ENCODE peak calls at places on chromosome 13, in six cellular contexts. One of them, this sample, is unnamed.

GRCh38 chr13:95002968-95003813 is 290.8 kb upstream of the SOX21 start:
- DNase-seq in NCI-H146: peak; percentile 98
- DNase-seq in GM12891: peak; percentile 12
- DNase-seq in stimulated activated CD4-positive, alpha-beta T cell treated with anti-CD3 and anti-CD28 coated beads, Interleukin-1b, Interleukin-23, amount 100 ng/mL, for 1 hour: no peak
- DNase-seq in substantia nigra: no peak
- DNase-seq in activated CD4-positive, alpha-beta T cell treated with anti-CD3 and anti-CD28 coated beads, Interleukin-2, amount 50 U/mL, for 1 hour: no peak
- DNase-seq in this sample: no peak

GRCh38 chr13:40401911-40402776 is 264.3 kb downstream of the FOXO1 start:
- DNase-seq in NCI-H146: no peak
- DNase-seq in GM12891: no peak
- DNase-seq in stimulated activated CD4-positive, alpha-beta T cell treated with anti-CD3 and anti-CD28 coated beads, Interleukin-1b, Interleukin-23, amount 100 ng/mL, for 1 hour: no peak
- DNase-seq in substantia nigra: peak; percentile 54
- DNase-seq in activated CD4-positive, alpha-beta T cell treated with anti-CD3 and anti-CD28 coated beads, Interleukin-2, amount 50 U/mL, for 1 hour: no peak
- DNase-seq in this sample: no peak

GRCh38 chr13:106680796-106681482 is 113.0 kb upstream of the ARGLU1 start:
- DNase-seq in NCI-H146: no peak
- DNase-seq in GM12891: no peak
- DNase-seq in stimulated activated CD4-positive, alpha-beta T cell treated with anti-CD3 and anti-CD28 coated beads, Interleukin-1b, Interleukin-23, amount 100 ng/mL, for 1 hour: no peak
- DNase-seq in substantia nigra: no peak
- DNase-seq in activated CD4-positive, alpha-beta T cell treated with anti-CD3 and anti-CD28 coated beads, Interleukin-2, amount 50 U/mL, for 1 hour: no peak
- DNase-seq in this sample: no peak

GRCh38 chr13:26484196-26484595 is 73.3 kb upstream of the WASF3 start:
- DNase-seq in NCI-H146: no peak
- DNase-seq in GM12891: no peak
- DNase-seq in stimulated activated CD4-positive, alpha-beta T cell treated with anti-CD3 and anti-CD28 coated beads, Interleukin-1b, Interleukin-23, amount 100 ng/mL, for 1 hour: no peak
- DNase-seq in substantia nigra: no peak
- DNase-seq in activated CD4-positive, alpha-beta T cell treated with anti-CD3 and anti-CD28 coated beads, Interleukin-2, amount 50 U/mL, for 1 hour: no peak
- DNase-seq in this sample: no peak

GRCh38 chr13:45472171-45472705 is 7.5 kb downstream of the COG3 start:
- DNase-seq in NCI-H146: no peak
- DNase-seq in GM12891: no peak
- DNase-seq in stimulated activated CD4-positive, alpha-beta T cell treated with anti-CD3 and anti-CD28 coated beads, Interleukin-1b, Interleukin-23, amount 100 ng/mL, for 1 hour: no peak
- DNase-seq in substantia nigra: no peak
- DNase-seq in activated CD4-positive, alpha-beta T cell treated with anti-CD3 and anti-CD28 coated beads, Interleukin-2, amount 50 U/mL, for 1 hour: no peak
- DNase-seq in this sample: no peak

GRCh38 chr13:63107163-63107935 is 1691.7 kb upstream of the PCDH20 start:
- DNase-seq in NCI-H146: no peak
- DNase-seq in GM12891: no peak
- DNase-seq in stimulated activated CD4-positive, alpha-beta T cell treated with anti-CD3 and anti-CD28 coated beads, Interleukin-1b, Interleukin-23, amount 100 ng/mL, for 1 hour: no peak
- DNase-seq in substantia nigra: no peak
- DNase-seq in activated CD4-positive, alpha-beta T cell treated with anti-CD3 and anti-CD28 coated beads, Interleukin-2, amount 50 U/mL, for 1 hour: no peak
- DNase-seq in this sample: no peak

GRCh38 chr13:98532254-98532653 is 44.7 kb downstream of the STK24 start:
- DNase-seq in NCI-H146: no peak
- DNase-seq in GM12891: no peak
- DNase-seq in stimulated activated CD4-positive, alpha-beta T cell treated with anti-CD3 and anti-CD28 coated beads, Interleukin-1b, Interleukin-23, amount 100 ng/mL, for 1 hour: no peak
- DNase-seq in substantia nigra: no peak
- DNase-seq in activated CD4-positive, alpha-beta T cell treated with anti-CD3 and anti-CD28 coated beads, Interleukin-2, amount 50 U/mL, for 1 hour: no peak
- DNase-seq in this sample: no peak

GRCh38 chr13:112896736-112897602 is 72.0 kb upstream of the MCF2L start:
- DNase-seq in NCI-H146: no peak
- DNase-seq in GM12891: no peak
- DNase-seq in stimulated activated CD4-positive, alpha-beta T cell treated with anti-CD3 and anti-CD28 coated beads, Interleukin-1b, Interleukin-23, amount 100 ng/mL, for 1 hour: no peak
- DNase-seq in substantia nigra: no peak
- DNase-seq in activated CD4-positive, alpha-beta T cell treated with anti-CD3 and anti-CD28 coated beads, Interleukin-2, amount 50 U/mL, for 1 hour: no peak
- DNase-seq in this sample: no peak

GRCh38 chr13:111559612-111560423 is 239.4 kb downstream of the TEX29 start:
- DNase-seq in NCI-H146: peak; percentile 53
- DNase-seq in GM12891: no peak
- DNase-seq in stimulated activated CD4-positive, alpha-beta T cell treated with anti-CD3 and anti-CD28 coated beads, Interleukin-1b, Interleukin-23, amount 100 ng/mL, for 1 hour: no peak
- DNase-seq in substantia nigra: no peak
- DNase-seq in activated CD4-positive, alpha-beta T cell treated with anti-CD3 and anti-CD28 coated beads, Interleukin-2, amount 50 U/mL, for 1 hour: no peak
- DNase-seq in this sample: no peak

GRCh38 chr13:51614350-51614786 is 30.1 kb downstream of the WDFY2 start:
- DNase-seq in NCI-H146: no peak
- DNase-seq in GM12891: no peak
- DNase-seq in stimulated activated CD4-positive, alpha-beta T cell treated with anti-CD3 and anti-CD28 coated beads, Interleukin-1b, Interleukin-23, amount 100 ng/mL, for 1 hour: no peak
- DNase-seq in substantia nigra: no peak
- DNase-seq in activated CD4-positive, alpha-beta T cell treated with anti-CD3 and anti-CD28 coated beads, Interleukin-2, amount 50 U/mL, for 1 hour: peak; percentile 16
- DNase-seq in this sample: no peak

GRCh38 chr13:98542568-98543379 is 34.1 kb downstream of the STK24 start:
- DNase-seq in NCI-H146: no peak
- DNase-seq in GM12891: no peak
- DNase-seq in stimulated activated CD4-positive, alpha-beta T cell treated with anti-CD3 and anti-CD28 coated beads, Interleukin-1b, Interleukin-23, amount 100 ng/mL, for 1 hour: no peak
- DNase-seq in substantia nigra: no peak
- DNase-seq in activated CD4-positive, alpha-beta T cell treated with anti-CD3 and anti-CD28 coated beads, Interleukin-2, amount 50 U/mL, for 1 hour: no peak
- DNase-seq in this sample: no peak

GRCh38 chr13:41520699-41521630 is 63.6 kb downstream of the RGCC start:
- DNase-seq in NCI-H146: no peak
- DNase-seq in GM12891: no peak
- DNase-seq in stimulated activated CD4-positive, alpha-beta T cell treated with anti-CD3 and anti-CD28 coated beads, Interleukin-1b, Interleukin-23, amount 100 ng/mL, for 1 hour: no peak
- DNase-seq in substantia nigra: no peak
- DNase-seq in activated CD4-positive, alpha-beta T cell treated with anti-CD3 and anti-CD28 coated beads, Interleukin-2, amount 50 U/mL, for 1 hour: no peak
- DNase-seq in this sample: no peak

GRCh38 chr13:71374471-71375041 is 492.4 kb downstream of the DACH1 start:
- DNase-seq in NCI-H146: no peak
- DNase-seq in GM12891: no peak
- DNase-seq in stimulated activated CD4-positive, alpha-beta T cell treated with anti-CD3 and anti-CD28 coated beads, Interleukin-1b, Interleukin-23, amount 100 ng/mL, for 1 hour: no peak
- DNase-seq in substantia nigra: no peak
- DNase-seq in activated CD4-positive, alpha-beta T cell treated with anti-CD3 and anti-CD28 coated beads, Interleukin-2, amount 50 U/mL, for 1 hour: no peak
- DNase-seq in this sample: no peak

GRCh38 chr13:40275636-40276035 is 390.8 kb downstream of the FOXO1 start:
- DNase-seq in NCI-H146: no peak
- DNase-seq in GM12891: no peak
- DNase-seq in stimulated activated CD4-positive, alpha-beta T cell treated with anti-CD3 and anti-CD28 coated beads, Interleukin-1b, Interleukin-23, amount 100 ng/mL, for 1 hour: no peak
- DNase-seq in substantia nigra: no peak
- DNase-seq in activated CD4-positive, alpha-beta T cell treated with anti-CD3 and anti-CD28 coated beads, Interleukin-2, amount 50 U/mL, for 1 hour: no peak
- DNase-seq in this sample: no peak

GRCh38 chr13:36981156-36981743 is 17.9 kb downstream of the ALG5 start:
- DNase-seq in NCI-H146: peak; percentile 47
- DNase-seq in GM12891: no peak
- DNase-seq in stimulated activated CD4-positive, alpha-beta T cell treated with anti-CD3 and anti-CD28 coated beads, Interleukin-1b, Interleukin-23, amount 100 ng/mL, for 1 hour: no peak
- DNase-seq in substantia nigra: no peak
- DNase-seq in activated CD4-positive, alpha-beta T cell treated with anti-CD3 and anti-CD28 coated beads, Interleukin-2, amount 50 U/mL, for 1 hour: no peak
- DNase-seq in this sample: no peak

GRCh38 chr13:98022210-98022609 is 68.7 kb downstream of the IPO5 start:
- DNase-seq in NCI-H146: no peak
- DNase-seq in GM12891: no peak
- DNase-seq in stimulated activated CD4-positive, alpha-beta T cell treated with anti-CD3 and anti-CD28 coated beads, Interleukin-1b, Interleukin-23, amount 100 ng/mL, for 1 hour: no peak
- DNase-seq in substantia nigra: peak; percentile 4
- DNase-seq in activated CD4-positive, alpha-beta T cell treated with anti-CD3 and anti-CD28 coated beads, Interleukin-2, amount 50 U/mL, for 1 hour: no peak
- DNase-seq in this sample: no peak

GRCh38 chr13:45695198-45695730 is 6.9 kb upstream of the CBY2 start:
- DNase-seq in NCI-H146: no peak
- DNase-seq in GM12891: no peak
- DNase-seq in stimulated activated CD4-positive, alpha-beta T cell treated with anti-CD3 and anti-CD28 coated beads, Interleukin-1b, Interleukin-23, amount 100 ng/mL, for 1 hour: no peak
- DNase-seq in substantia nigra: no peak
- DNase-seq in activated CD4-positive, alpha-beta T cell treated with anti-CD3 and anti-CD28 coated beads, Interleukin-2, amount 50 U/mL, for 1 hour: no peak
- DNase-seq in this sample: no peak

GRCh38 chr13:107375701-107376350 is 807.9 kb upstream of the ARGLU1 start:
- DNase-seq in NCI-H146: no peak
- DNase-seq in GM12891: no peak
- DNase-seq in stimulated activated CD4-positive, alpha-beta T cell treated with anti-CD3 and anti-CD28 coated beads, Interleukin-1b, Interleukin-23, amount 100 ng/mL, for 1 hour: no peak
- DNase-seq in substantia nigra: no peak
- DNase-seq in activated CD4-positive, alpha-beta T cell treated with anti-CD3 and anti-CD28 coated beads, Interleukin-2, amount 50 U/mL, for 1 hour: no peak
- DNase-seq in this sample: no peak

GRCh38 chr13:30191491-30192100 is 115.8 kb downstream of the KATNAL1 start:
- DNase-seq in NCI-H146: no peak
- DNase-seq in GM12891: no peak
- DNase-seq in stimulated activated CD4-positive, alpha-beta T cell treated with anti-CD3 and anti-CD28 coated beads, Interleukin-1b, Interleukin-23, amount 100 ng/mL, for 1 hour: no peak
- DNase-seq in substantia nigra: no peak
- DNase-seq in activated CD4-positive, alpha-beta T cell treated with anti-CD3 and anti-CD28 coated beads, Interleukin-2, amount 50 U/mL, for 1 hour: no peak
- DNase-seq in this sample: no peak

GRCh38 chr13:21684576-21684975 is 13.7 kb downstream of the FGF9 start:
- DNase-seq in NCI-H146: no peak
- DNase-seq in GM12891: no peak
- DNase-seq in stimulated activated CD4-positive, alpha-beta T cell treated with anti-CD3 and anti-CD28 coated beads, Interleukin-1b, Interleukin-23, amount 100 ng/mL, for 1 hour: no peak
- DNase-seq in substantia nigra: no peak
- DNase-seq in activated CD4-positive, alpha-beta T cell treated with anti-CD3 and anti-CD28 coated beads, Interleukin-2, amount 50 U/mL, for 1 hour: no peak
- DNase-seq in this sample: no peak

GRCh38 chr13:21434588-21434987 is 24.5 kb downstream of the ZDHHC20 start:
- DNase-seq in NCI-H146: no peak
- DNase-seq in GM12891: no peak
- DNase-seq in stimulated activated CD4-positive, alpha-beta T cell treated with anti-CD3 and anti-CD28 coated beads, Interleukin-1b, Interleukin-23, amount 100 ng/mL, for 1 hour: no peak
- DNase-seq in substantia nigra: no peak
- DNase-seq in activated CD4-positive, alpha-beta T cell treated with anti-CD3 and anti-CD28 coated beads, Interleukin-2, amount 50 U/mL, for 1 hour: no peak
- DNase-seq in this sample: no peak

GRCh38 chr13:42377640-42378382 is 105.9 kb downstream of the AKAP11 start:
- DNase-seq in NCI-H146: no peak
- DNase-seq in GM12891: no peak
- DNase-seq in stimulated activated CD4-positive, alpha-beta T cell treated with anti-CD3 and anti-CD28 coated beads, Interleukin-1b, Interleukin-23, amount 100 ng/mL, for 1 hour: no peak
- DNase-seq in substantia nigra: no peak
- DNase-seq in activated CD4-positive, alpha-beta T cell treated with anti-CD3 and anti-CD28 coated beads, Interleukin-2, amount 50 U/mL, for 1 hour: no peak
- DNase-seq in this sample: no peak

GRCh38 chr13:33723772-33724435 is 94.0 kb upstream of the RFC3 start:
- DNase-seq in NCI-H146: peak; percentile 86
- DNase-seq in GM12891: no peak
- DNase-seq in stimulated activated CD4-positive, alpha-beta T cell treated with anti-CD3 and anti-CD28 coated beads, Interleukin-1b, Interleukin-23, amount 100 ng/mL, for 1 hour: no peak
- DNase-seq in substantia nigra: peak; percentile 24
- DNase-seq in activated CD4-positive, alpha-beta T cell treated with anti-CD3 and anti-CD28 coated beads, Interleukin-2, amount 50 U/mL, for 1 hour: peak; percentile 45
- DNase-seq in this sample: peak; percentile 45

GRCh38 chr13:78241278-78241919 is 322.8 kb upstream of the EDNRB start:
- DNase-seq in NCI-H146: peak; percentile 30
- DNase-seq in GM12891: peak; percentile 0
- DNase-seq in stimulated activated CD4-positive, alpha-beta T cell treated with anti-CD3 and anti-CD28 coated beads, Interleukin-1b, Interleukin-23, amount 100 ng/mL, for 1 hour: no peak
- DNase-seq in substantia nigra: no peak
- DNase-seq in activated CD4-positive, alpha-beta T cell treated with anti-CD3 and anti-CD28 coated beads, Interleukin-2, amount 50 U/mL, for 1 hour: no peak
- DNase-seq in this sample: peak; percentile 2

GRCh38 chr13:19601749-19602725 is 31.4 kb upstream of the MPHOSPH8 start:
- DNase-seq in NCI-H146: peak; percentile 60
- DNase-seq in GM12891: peak; percentile 76
- DNase-seq in stimulated activated CD4-positive, alpha-beta T cell treated with anti-CD3 and anti-CD28 coated beads, Interleukin-1b, Interleukin-23, amount 100 ng/mL, for 1 hour: no peak
- DNase-seq in substantia nigra: no peak
- DNase-seq in activated CD4-positive, alpha-beta T cell treated with anti-CD3 and anti-CD28 coated beads, Interleukin-2, amount 50 U/mL, for 1 hour: no peak
- DNase-seq in this sample: no peak

GRCh38 chr13:91141619-91142061 is 205.8 kb upstream of the MIR17HG start:
- DNase-seq in NCI-H146: peak; percentile 56
- DNase-seq in GM12891: no peak
- DNase-seq in stimulated activated CD4-positive, alpha-beta T cell treated with anti-CD3 and anti-CD28 coated beads, Interleukin-1b, Interleukin-23, amount 100 ng/mL, for 1 hour: no peak
- DNase-seq in substantia nigra: no peak
- DNase-seq in activated CD4-positive, alpha-beta T cell treated with anti-CD3 and anti-CD28 coated beads, Interleukin-2, amount 50 U/mL, for 1 hour: no peak
- DNase-seq in this sample: no peak

GRCh38 chr13:25171170-25171516 is 945 bp downstream of the AMER2 start:
- DNase-seq in NCI-H146: peak; percentile 53
- DNase-seq in GM12891: no peak
- DNase-seq in stimulated activated CD4-positive, alpha-beta T cell treated with anti-CD3 and anti-CD28 coated beads, Interleukin-1b, Interleukin-23, amount 100 ng/mL, for 1 hour: no peak
- DNase-seq in substantia nigra: no peak
- DNase-seq in activated CD4-positive, alpha-beta T cell treated with anti-CD3 and anti-CD28 coated beads, Interleukin-2, amount 50 U/mL, for 1 hour: no peak
- DNase-seq in this sample: no peak

GRCh38 chr13:52713894-52714293 is 25.7 kb downstream of the CNMD start:
- DNase-seq in NCI-H146: no peak
- DNase-seq in GM12891: no peak
- DNase-seq in stimulated activated CD4-positive, alpha-beta T cell treated with anti-CD3 and anti-CD28 coated beads, Interleukin-1b, Interleukin-23, amount 100 ng/mL, for 1 hour: no peak
- DNase-seq in substantia nigra: no peak
- DNase-seq in activated CD4-positive, alpha-beta T cell treated with anti-CD3 and anti-CD28 coated beads, Interleukin-2, amount 50 U/mL, for 1 hour: no peak
- DNase-seq in this sample: no peak

GRCh38 chr13:67235265-67235664 is 5.1 kb upstream of the PCDH9 start:
- DNase-seq in NCI-H146: peak; percentile 37
- DNase-seq in GM12891: no peak
- DNase-seq in stimulated activated CD4-positive, alpha-beta T cell treated with anti-CD3 and anti-CD28 coated beads, Interleukin-1b, Interleukin-23, amount 100 ng/mL, for 1 hour: no peak
- DNase-seq in substantia nigra: no peak
- DNase-seq in activated CD4-positive, alpha-beta T cell treated with anti-CD3 and anti-CD28 coated beads, Interleukin-2, amount 50 U/mL, for 1 hour: no peak
- DNase-seq in this sample: no peak

This sample was measured in Panc1.